ENCODE peak calls at places on chromosomes 13 and 19, in eight cellular contexts. B is OCI-LY7, Z is GM23338, U is neuronal stem cell, K is SJSA1, N is vagina, S is right cardiac atrium, W is fibroblast of lung. J is an unnamed sample.

GRCh38 chr13:59700281-59700680 is 463.4 kb downstream of the DIAPH3 start:
- DNase-seq in B (no peak), N (no peak), W (no peak), S (no peak), K (no peak), Z (no peak), U (no peak), J (no peak)

GRCh38 chr13:51297556-51297955 is 41.9 kb upstream of the SERPINE3 start:
- DNase-seq in Z (no peak), W (no peak), U (no peak), K (no peak), S (no peak), B (peak; percentile 5), N (no peak), J (no peak)

GRCh38 chr19:48934837-48935236 is 1.3 kb downstream of the DHDH start:
- DNase-seq in N (no peak), U (no peak), W (no peak), Z (peak; percentile 61), K (no peak), S (no peak), B (no peak), J (no peak)

GRCh38 chr19:17841810-17842662 is 5.7 kb downstream of the JAK3 start:
- DNase-seq in B (peak; percentile 79), S (peak; percentile 89), W (peak; percentile 83), N (no peak), U (peak; percentile 99), K (no peak), Z (peak; percentile 99), J (no peak)

GRCh38 chr13:108769213-108770070 is 140.0 kb downstream of the MYO16 start:
- DNase-seq in Z (no peak), W (no peak), B (no peak), U (no peak), N (no peak), K (no peak), S (no peak), J (no peak)

GRCh38 chr19:35290381-35291135 is 1.4 kb upstream of the MAG start:
- DNase-seq in U (no peak), B (no peak), N (no peak), W (no peak), S (no peak), Z (no peak), K (no peak), J (no peak)

GRCh38 chr13:109275848-109276247 is 510.5 kb downstream of the IRS2 start:
- DNase-seq in W (no peak), S (no peak), B (peak; percentile 5), K (peak; percentile 79), Z (peak; percentile 51), U (no peak), N (no peak), J (no peak)

GRCh38 chr19:7219056-7219455 is 75.2 kb downstream of the INSR start:
- DNase-seq in U (no peak), K (no peak), S (no peak), Z (no peak), N (no peak), B (no peak), W (no peak), J (no peak)

GRCh38 chr13:50377726-50378270 is 362.6 kb downstream of the KCNRG start:
- DNase-seq in N (no peak), K (no peak), S (no peak), W (no peak), U (no peak), B (no peak), Z (peak; percentile 46), J (no peak)

GRCh38 chr19:18425515-18426415 is 6.6 kb downstream of the SSBP4 start:
- DNase-seq in W (peak; percentile 59), Z (peak; percentile 26), N (no peak), U (no peak), S (peak; percentile 77), K (no peak), B (no peak), J (no peak)

GRCh38 chr13:37640499-37640898 is 41.9 kb upstream of the POSTN start:
- DNase-seq in U (no peak), Z (peak; percentile 57), W (peak; percentile 89), S (no peak), K (peak; percentile 24), N (no peak), B (peak; percentile 18), J (no peak)

GRCh38 chr13:44763604-44764311 is 187.6 kb upstream of the TSC22D1 start:
- DNase-seq in N (no peak), S (peak; percentile 26), W (no peak), Z (no peak), B (no peak), K (no peak), U (no peak), J (no peak)

GRCh38 chr13:29513981-29514719 is 81.3 kb downstream of the SLC7A1 start:
- DNase-seq in B (no peak), Z (no peak), U (no peak), N (no peak), K (no peak), S (no peak), W (no peak), J (no peak)

GRCh38 chr13:112331675-112332074 is 44.5 kb upstream of the SPACA7 start:
- DNase-seq in K (no peak), W (no peak), Z (no peak), B (no peak), U (peak; percentile 77), N (no peak), S (no peak), J (no peak)

GRCh38 chr13:98279473-98280175 is 102.6 kb upstream of the RNF113B start:
- DNase-seq in N (no peak), S (no peak), W (no peak), Z (no peak), K (no peak), B (peak; percentile 46), U (no peak), J (no peak)

GRCh38 chr19:43755256-43755801 is 567 bp upstream of the SMG9 start:
- DNase-seq in Z (peak; percentile 61), U (peak; percentile 58), N (peak; percentile 95), B (peak; percentile 89), W (peak; percentile 69), S (peak; percentile 89), K (peak; percentile 78), J (no peak)
- H3K4me1 ChIP-seq in Z (peaks cover 6% of the 10 kb centered on the region), U (peaks cover 6% of the 10 kb centered on the region), N (peaks cover 40% of the 10 kb centered on the region), B (peaks cover 62% of the 10 kb centered on the region), W (peaks cover 37% of the 10 kb centered on the region), S (no peaks in the 10 kb centered on the region), K (peaks cover 77% of the 10 kb centered on the region), J (no peaks in the 10 kb centered on the region)

GRCh38 chr13:28136916-28137315 is 1.4 kb upstream of the PAN3 start:
- DNase-seq in B (peak; percentile 10), W (peak; percentile 9), K (peak; percentile 1), S (no peak), U (no peak), Z (no peak), N (no peak), J (no peak)

GRCh38 chr13:28140433-28141125 is 2.2 kb downstream of the PAN3 start:
- DNase-seq in K (no peak), B (no peak), W (no peak), S (no peak), Z (peak; percentile 52), U (no peak), N (no peak), J (no peak)

GRCh38 chr13:28138012-28138755 is at the start of gene PAN3:
- DNase-seq in S (peak; percentile 95), Z (peak; percentile 91), K (peak; percentile 83), U (peak; percentile 85), B (peak; percentile 95), W (peak; percentile 92), N (no peak), J (no peak)

GRCh38 chr13:28137556-28137955 is 789 bp upstream of the PAN3 start:
- DNase-seq in B (no peak), K (peak; percentile 0), S (no peak), Z (no peak), N (no peak), W (peak; percentile 26), U (no peak), J (no peak)

GRCh38 chr13:28138756-28139470 is 568 bp downstream of the PAN3 start:
- DNase-seq in U (peak; percentile 77), B (peak; percentile 84), Z (peak; percentile 85), K (peak; percentile 75), S (peak; percentile 86), W (peak; percentile 93), N (peak; percentile 93), J (no peak)
- H3K27ac ChIP-seq in U (peak overlapping the region; percentile 97), B (peak overlapping the region; percentile 95), Z (peak overlapping the region; percentile 99), K (peak overlapping the region; percentile 95), S (peak overlapping the region; percentile 85), W (peak overlapping the region; percentile 91), N (peak overlapping the region; percentile 94), J (no peak overlapping the region)

GRCh38 chr19:860481-861098 is 1.1 kb downstream of the CFD start:
- DNase-seq in K (peak; percentile 70), B (peak; percentile 50), W (peak; percentile 80), Z (peak; percentile 69), S (peak; percentile 84), N (no peak), U (peak; percentile 61), J (no peak)
- H3K4me3 ChIP-seq in K (peak overlapping the region; percentile 38), B (peak overlapping the region; percentile 44), W (peak overlapping the region; percentile 31), Z (peak overlapping the region; percentile 52), S (peak overlapping the region; percentile 54), N (peak overlapping the region; percentile 53), U (peak overlapping the region; percentile 33), J (peak overlapping the region; percentile 61)

DNA sequence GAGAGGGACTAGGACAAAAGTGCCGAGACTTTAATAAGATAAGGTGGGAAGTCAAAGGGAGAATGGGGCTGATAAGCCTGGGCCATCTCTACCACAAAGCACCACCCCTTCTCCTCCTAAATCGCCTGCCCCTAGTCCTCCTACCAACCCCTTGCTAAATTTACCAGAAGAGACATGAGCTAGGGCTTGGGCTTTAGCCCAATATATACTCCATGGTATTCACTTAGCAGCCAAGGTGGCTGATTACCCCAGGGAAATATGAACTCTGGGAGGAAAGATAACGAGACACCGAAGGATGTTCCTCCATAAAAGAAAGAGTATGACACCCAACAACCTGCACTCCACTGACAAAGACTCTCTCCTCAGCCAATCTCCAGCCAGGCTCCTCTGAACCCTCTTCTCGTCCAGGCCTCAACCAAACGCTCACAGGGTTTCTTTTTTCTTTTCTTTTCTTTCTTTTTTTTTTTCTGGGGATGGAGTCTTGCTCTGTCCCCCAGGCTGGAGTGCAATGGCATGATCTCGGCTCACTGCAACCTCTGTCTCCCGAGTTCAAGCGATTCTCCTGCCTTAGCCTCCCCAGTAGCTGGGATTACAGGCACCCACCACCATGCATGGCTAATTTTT is 610.2 kb downstream of the UQCRFS1 start:
- DNase-seq in K (no peak), W (no peak), Z (no peak), B (no peak), S (no peak), U (no peak), N (no peak), J (no peak)
- H3K4me1 ChIP-seq in K (peaks cover 28% of the 10 kb centered on the region), W (no peaks in the 10 kb centered on the region), Z (no peaks in the 10 kb centered on the region), B (peaks cover 54% of the 10 kb centered on the region), S (no peaks in the 10 kb centered on the region), U (no peaks in the 10 kb centered on the region), N (no peaks in the 10 kb centered on the region), J (no peaks in the 10 kb centered on the region)

GRCh38 chr19:56124578-56124977 is 3.5 kb upstream of the ZNF787 start:
- DNase-seq in K (no peak), S (no peak), W (no peak), B (no peak), Z (no peak), U (no peak), N (no peak), J (no peak)
- H3K27ac ChIP-seq in K (no peak overlapping the region), S (no peak overlapping the region), W (no peak overlapping the region), B (no peak overlapping the region), Z (no peak overlapping the region), U (no peak overlapping the region), N (no peak overlapping the region), J (no peak overlapping the region)